ENCODE peak calls at places on chromosomes 3 and 15, in eight cellular contexts. V is natural killer cell, E is cerebellum, Z is sciatic nerve, S is HEK293T, B is kidney tubule cell, A is cardiac muscle cell, Y is endothelial cell. H is an unnamed sample.

GRCh38 chr3:48478631-48479555 is 25.1 kb downstream of the SHISA5 start:
- DNase-seq in B (no peak), Z (no peak), A (no peak), Y (no peak), E (no peak), V (peak; percentile 64), S (peak; percentile 3), H (no peak)

GRCh38 chr15:33157636-33158035 is 36.9 kb downstream of the FMN1 start:
- DNase-seq in S (no peak), V (no peak), A (no peak), Z (no peak), B (no peak), E (no peak), Y (no peak), H (no peak)

GRCh38 chr15:51579012-51579411 is 43.6 kb downstream of the DMXL2 start:
- DNase-seq in Y (no peak), B (no peak), A (no peak), Z (no peak), S (no peak), V (no peak), E (no peak), H (no peak)

GRCh38 chr3:27685474-27685873 is 36.6 kb downstream of the EOMES start:
- DNase-seq in E (no peak), Y (no peak), S (no peak), V (no peak), B (no peak), A (peak; percentile 25), Z (no peak), H (no peak)

GRCh38 chr3:48474619-48475018 is 28.1 kb downstream of the ATRIP start:
- DNase-seq in A (no peak), S (no peak), B (no peak), V (no peak), Z (no peak), E (no peak), Y (no peak), H (no peak)

GRCh38 chr3:171393032-171393744 is 67.0 kb downstream of the TNIK start:
- DNase-seq in S (no peak), V (no peak), A (peak; percentile 74), B (no peak), Z (no peak), Y (peak; percentile 9), E (no peak), H (no peak)

GRCh38 chr15:85063088-85063487 is 81.4 kb downstream of the PDE8A start:
- DNase-seq in E (no peak), V (no peak), A (no peak), S (no peak), B (no peak), Z (no peak), Y (no peak), H (no peak)

GRCh38 chr3:125990253-125990970 is 21.4 kb downstream of the ROPN1B start:
- DNase-seq in Z (peak; percentile 93), S (peak; percentile 85), V (peak; percentile 67), Y (peak; percentile 73), A (no peak), B (peak; percentile 84), E (peak; percentile 88), H (peak; percentile 73)

GRCh38 chr3:48122504-48122903 is 65.7 kb downstream of the CDC25A start:
- DNase-seq in E (no peak), Y (no peak), Z (no peak), A (no peak), S (no peak), B (no peak), V (no peak), H (no peak)

GRCh38 chr15:65404196-65404872 is 18.4 kb downstream of the IGDCC4 start:
- DNase-seq in E (no peak), V (no peak), A (no peak), B (no peak), S (no peak), Y (no peak), Z (no peak), H (no peak)

GRCh38 chr3:52400275-52400793 is 44.6 kb downstream of the SEMA3G start:
- DNase-seq in E (no peak), Y (no peak), Z (no peak), A (no peak), V (no peak), S (no peak), B (no peak), H (no peak)

GRCh38 chr3:4752201-4753072 is 226.8 kb upstream of the BHLHE40 start:
- DNase-seq in B (peak; percentile 99), E (no peak), Z (no peak), V (no peak), S (no peak), A (peak; percentile 18), Y (no peak), H (no peak)

GRCh38 chr15:39880718-39881387 is 39.2 kb downstream of the GPR176 start:
- DNase-seq in B (no peak), V (no peak), A (no peak), Z (no peak), Y (no peak), E (no peak), S (no peak), H (no peak)

GRCh38 chr15:29123991-29124390 is 145.6 kb downstream of the NSMCE3 start:
- DNase-seq in E (no peak), Z (no peak), B (no peak), A (no peak), S (no peak), V (no peak), Y (no peak), H (no peak)

GRCh38 chr3:33807190-33807589 is 8.8 kb downstream of the PDCD6IP start:
- DNase-seq in S (no peak), V (no peak), Y (no peak), B (no peak), Z (no peak), A (no peak), E (peak; percentile 19), H (no peak)

GRCh38 chr3:122497425-122497824 is 17.3 kb downstream of the KPNA1 start:
- DNase-seq in Z (no peak), Y (no peak), B (peak; percentile 84), E (no peak), V (peak; percentile 23), S (no peak), A (no peak), H (peak; percentile 45)